ENCODE peak calls at places on chromosomes 3 and 15, in eight cellular contexts. D, M, K, V, R, C, E and O are unnamed samples.

GRCh38 chr15:87597346-87598052 is 659.0 kb downstream of the NTRK3 start:
- DNase-seq in D (no peak), M (peak), K (no peak), V (no peak), R (no peak), C (no peak), E (no peak), O (no peak)

GRCh38 chr3:82390868-82391267 is 629.4 kb upstream of the GBE1 start:
- DNase-seq in D (no peak), M (no peak), K (no peak), V (no peak), R (no peak), C (no peak), E (no peak), O (no peak)

GRCh38 chr15:95770191-95770590 is 560.3 kb upstream of the NR2F2 start:
- DNase-seq in D (no peak), M (no peak), K (no peak), V (peak), R (no peak), C (no peak), E (no peak), O (no peak)

GRCh38 chr3:154779571-154779970 is 300.5 kb upstream of the MME start:
- DNase-seq in D (no peak), M (no peak), K (no peak), V (no peak), R (no peak), C (no peak), E (peak), O (no peak)

GRCh38 chr3:152376351-152377183 is 107.8 kb downstream of the MBNL1 start:
- DNase-seq in D (no peak), M (no peak), K (no peak), V (no peak), R (no peak), C (peak), E (peak), O (no peak)

GRCh38 chr3:172585954-172586353 is 62.7 kb upstream of the TNFSF10 start:
- DNase-seq in D (no peak), M (no peak), K (no peak), V (no peak), R (no peak), C (no peak), E (no peak), O (no peak)

GRCh38 chr3:67034371-67034770 is 36.3 kb downstream of the KBTBD8 start:
- DNase-seq in D (no peak), M (no peak), K (no peak), V (no peak), R (no peak), C (no peak), E (peak), O (no peak)

GRCh38 chr3:77102916-77103769 is 63.2 kb downstream of the ROBO2 start:
- DNase-seq in D (no peak), M (no peak), K (no peak), V (no peak), R (no peak), C (no peak), E (no peak), O (no peak)

GRCh38 chr15:66147440-66147839 is 106.1 kb downstream of the MEGF11 start:
- DNase-seq in D (no peak), M (no peak), K (no peak), V (no peak), R (no peak), C (no peak), E (no peak), O (no peak)

GRCh38 chr15:33125883-33126535 is 68.5 kb downstream of the FMN1 start:
- DNase-seq in D (no peak), M (peak), K (no peak), V (no peak), R (no peak), C (no peak), E (no peak), O (no peak)

GRCh38 chr3:193897288-193897687 is 238.7 kb upstream of the HES1 start:
- DNase-seq in D (no peak), M (no peak), K (peak), V (no peak), R (no peak), C (no peak), E (peak), O (no peak)

GRCh38 chr3:120033594-120033993 is 60.7 kb downstream of the GSK3B start:
- DNase-seq in D (no peak), M (no peak), K (no peak), V (no peak), R (no peak), C (peak), E (no peak), O (no peak)

GRCh38 chr3:105559856-105560255 is 193.1 kb downstream of the ALCAM start:
- DNase-seq in D (no peak), M (no peak), K (no peak), V (no peak), R (no peak), C (no peak), E (no peak), O (no peak)

GRCh38 chr15:72375501-72375845 is 341 bp downstream of the HEXA start:
- DNase-seq in D (no peak), M (no peak), K (peak), V (no peak), R (no peak), C (no peak), E (no peak), O (no peak)

GRCh38 chr15:67747949-67748348 is 77.4 kb upstream of the SKOR1 start:
- DNase-seq in D (no peak), M (no peak), K (no peak), V (no peak), R (no peak), C (no peak), E (no peak), O (no peak)

GRCh38 chr3:56914646-56915045 is 112.9 kb upstream of the ARHGEF3 start:
- DNase-seq in D (no peak), M (no peak), K (no peak), V (no peak), R (no peak), C (no peak), E (no peak), O (no peak)

GRCh38 chr15:58748787-58749531 is 548 bp downstream of the ADAM10 start:
- DNase-seq in D (peak), M (peak), K (peak), V (no peak), R (peak), C (no peak), E (no peak), O (peak)

GRCh38 chr15:57025264-57025939 is 107.0 kb downstream of the TCF12 start:
- DNase-seq in D (no peak), M (no peak), K (no peak), V (no peak), R (no peak), C (no peak), E (peak), O (no peak)

GRCh38 chr3:5186089-5186853 is 1.2 kb upstream of the EDEM1 start:
- DNase-seq in D (no peak), M (no peak), K (no peak), V (no peak), R (no peak), C (peak), E (no peak), O (no peak)

GRCh38 chr15:51750942-51751686 is at the start of gene TMOD2:
- DNase-seq in D (peak), M (peak), K (peak), V (no peak), R (peak), C (no peak), E (no peak), O (peak)

GRCh38 chr15:91116379-91117067 is 16.5 kb downstream of the SV2B start:
- DNase-seq in D (no peak), M (no peak), K (no peak), V (no peak), R (no peak), C (peak), E (no peak), O (no peak)

GRCh38 chr3:128278130-128278529 is 124.8 kb downstream of the EEFSEC start:
- DNase-seq in D (no peak), M (no peak), K (no peak), V (no peak), R (no peak), C (no peak), E (no peak), O (no peak)

GRCh38 chr3:113745273-113746068 is 578 bp downstream of the NAA50 start:
- DNase-seq in D (peak), M (peak), K (peak), V (peak), R (no peak), C (peak), E (peak), O (peak)

GRCh38 chr3:69250014-69250413 is 127.6 kb upstream of the LMOD3 start:
- DNase-seq in D (no peak), M (peak), K (no peak), V (no peak), R (no peak), C (no peak), E (peak), O (no peak)

GRCh38 chr3:177127008-177127407 is 70.3 kb downstream of the TBL1XR1 start:
- DNase-seq in D (no peak), M (no peak), K (no peak), V (no peak), R (no peak), C (no peak), E (no peak), O (no peak)

GRCh38 chr3:100057716-100058575 is 56.4 kb downstream of the FILIP1L start:
- DNase-seq in D (no peak), M (no peak), K (no peak), V (no peak), R (no peak), C (no peak), E (peak), O (no peak)

GRCh38 chr3:79233431-79234060 is 534.3 kb downstream of the ROBO1 start:
- DNase-seq in D (no peak), M (no peak), K (no peak), V (no peak), R (no peak), C (no peak), E (no peak), O (no peak)

GRCh38 chr3:134427400-134428111 is 53.3 kb upstream of the AMOTL2 start:
- DNase-seq in D (no peak), M (no peak), K (no peak), V (peak), R (peak), C (no peak), E (peak), O (peak)

GRCh38 chr3:20317616-20318015 is 131.6 kb upstream of the SGO1 start:
- DNase-seq in D (no peak), M (no peak), K (no peak), V (no peak), R (no peak), C (no peak), E (no peak), O (no peak)

GRCh38 chr3:149367021-149367840 is 10.2 kb downstream of the TM4SF1 start:
- DNase-seq in D (no peak), M (no peak), K (no peak), V (peak), R (no peak), C (no peak), E (peak), O (no peak)

GRCh38 chr3:151356791-151357460 is 27.6 kb upstream of the P2RY13 start:
- DNase-seq in D (no peak), M (no peak), K (no peak), V (no peak), R (no peak), C (no peak), E (peak), O (no peak)

GRCh38 chr3:66037986-66038369 is 740 bp downstream of the MAGI1 start:
- DNase-seq in D (peak), M (no peak), K (peak), V (no peak), R (peak), C (no peak), E (no peak), O (no peak)

GRCh38 chr3:185537369-185537970 is 14.9 kb downstream of the LIPH start:
- DNase-seq in D (no peak), M (no peak), K (peak), V (peak), R (no peak), C (peak), E (peak), O (peak)

GRCh38 chr3:4739289-4740236 is 239.7 kb upstream of the BHLHE40 start:
- DNase-seq in D (no peak), M (no peak), K (no peak), V (no peak), R (no peak), C (no peak), E (no peak), O (no peak)

GRCh38 chr3:126360046-126360713 is 3.0 kb upstream of the KLF15 start:
- DNase-seq in D (no peak), M (no peak), K (no peak), V (no peak), R (no peak), C (no peak), E (no peak), O (peak)

GRCh38 chr3:151305081-151305777 is 11.4 kb downstream of the GPR87 start:
- DNase-seq in D (no peak), M (peak), K (no peak), V (peak), R (no peak), C (no peak), E (peak), O (peak)

GRCh38 chr3:37762698-37763097 is 99.0 kb upstream of the CTDSPL start:
- DNase-seq in D (no peak), M (no peak), K (no peak), V (no peak), R (no peak), C (no peak), E (peak), O (no peak)

GRCh38 chr3:14640157-14640562 is 11.4 kb upstream of the CCDC174 start:
- DNase-seq in D (no peak), M (no peak), K (no peak), V (no peak), R (no peak), C (no peak), E (peak), O (no peak)

GRCh38 chr3:50624634-50625033 is 7.7 kb downstream of the MAPKAPK3 start:
- DNase-seq in D (no peak), M (no peak), K (no peak), V (no peak), R (no peak), C (no peak), E (no peak), O (no peak)

GRCh38 chr3:50626406-50626805 is 9.5 kb downstream of the MAPKAPK3 start:
- DNase-seq in D (no peak), M (no peak), K (no peak), V (no peak), R (no peak), C (no peak), E (no peak), O (no peak)

GRCh38 chr3:50625879-50626182 is 8.9 kb downstream of the MAPKAPK3 start:
- DNase-seq in D (peak), M (no peak), K (no peak), V (no peak), R (no peak), C (no peak), E (no peak), O (no peak)

GRCh38 chr3:50623840-50624474 is 7.0 kb downstream of the MAPKAPK3 start:
- DNase-seq in D (no peak), M (peak), K (no peak), V (no peak), R (no peak), C (no peak), E (no peak), O (no peak)

DNA sequence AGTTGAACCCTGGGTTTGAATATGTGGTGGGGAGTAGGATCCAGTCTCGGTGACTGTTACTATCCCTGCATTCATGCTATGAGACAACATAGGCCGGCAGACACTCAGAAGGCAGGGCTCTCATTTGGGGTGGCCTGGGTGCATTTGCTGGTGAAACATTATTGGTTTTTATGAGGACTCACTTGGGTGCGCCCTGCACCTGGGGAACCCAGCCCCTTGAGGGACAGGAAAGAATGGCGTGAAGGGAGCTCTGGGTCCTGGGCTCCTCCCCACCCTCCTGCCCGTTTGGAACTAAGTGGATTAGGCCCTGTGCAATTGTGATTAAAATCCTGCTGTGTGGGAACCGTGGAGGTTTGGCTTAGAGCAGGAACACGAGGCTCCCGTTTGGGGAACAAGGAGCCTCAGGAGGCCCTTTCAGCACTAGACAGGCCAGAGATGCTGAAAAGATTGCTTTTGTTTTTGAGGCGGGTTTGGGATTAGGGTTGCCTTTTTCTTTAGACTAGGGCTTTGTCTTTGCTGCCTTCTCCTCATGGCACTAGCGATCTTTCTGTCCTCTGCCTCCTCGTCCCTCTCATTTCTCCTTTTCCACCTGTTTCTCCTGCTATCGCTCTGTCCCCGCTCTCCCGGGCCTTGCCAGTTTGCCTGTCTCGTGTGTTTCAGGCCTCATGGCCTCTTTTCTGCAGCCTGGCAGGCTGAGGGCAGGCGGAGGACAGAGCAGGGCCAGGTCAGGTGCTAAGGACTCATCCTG is 8.4 kb downstream of the MAPKAPK3 start:
- DNase-seq in D (peak), M (no peak), K (no peak), V (no peak), R (peak), C (no peak), E (no peak), O (no peak)
- H3K4me3 ChIP-seq in D (peak), M (no peak), K (peak), V (no peak), R (no peak), C (no peak), E (no peak), O (no peak)

GRCh38 chr3:63911395-63911900 is 735 bp downstream of the SCAANT1 start:
- DNase-seq in D (no peak), M (peak), K (no peak), V (no peak), R (no peak), C (no peak), E (peak), O (no peak)

GRCh38 chr3:63911901-63912767 is at the start of gene SCAANT1:
- DNase-seq in D (peak), M (peak), K (peak), V (peak), R (peak), C (no peak), E (peak), O (peak)

GRCh38 chr3:63909431-63909830 is 2.8 kb downstream of the SCAANT1 start:
- DNase-seq in D (no peak), M (no peak), K (no peak), V (no peak), R (no peak), C (no peak), E (peak), O (no peak)

GRCh38 chr3:63908776-63909175 is 3.4 kb downstream of the SCAANT1 start:
- DNase-seq in D (no peak), M (no peak), K (no peak), V (no peak), R (no peak), C (no peak), E (no peak), O (no peak)

DNA sequence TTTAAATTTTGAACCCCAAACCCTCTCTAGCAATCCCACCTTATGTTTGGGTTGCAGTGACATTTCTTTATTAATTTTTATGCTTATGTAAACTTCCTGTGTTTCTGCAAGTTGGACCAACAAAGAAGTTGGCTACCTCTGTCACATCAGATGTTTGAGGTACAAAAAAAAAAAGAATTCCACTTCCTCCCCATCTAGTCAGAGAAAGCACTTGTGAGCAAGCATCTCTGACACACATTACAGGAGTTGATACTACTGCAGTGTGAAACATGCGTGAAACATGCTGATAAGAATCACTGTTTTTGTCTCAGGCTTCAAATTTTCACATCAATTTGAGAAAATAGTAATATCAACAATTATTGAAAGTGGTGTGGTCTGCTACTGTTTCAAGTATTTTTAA is 1.3 kb downstream of the SCAANT1 start:
- DNase-seq in D (no peak), M (peak), K (no peak), V (no peak), R (no peak), C (no peak), E (peak), O (no peak)
- H3K4me3 ChIP-seq in D (no peak), M (no peak), K (peak), V (no peak), R (no peak), C (peak), E (peak), O (no peak)

DNA sequence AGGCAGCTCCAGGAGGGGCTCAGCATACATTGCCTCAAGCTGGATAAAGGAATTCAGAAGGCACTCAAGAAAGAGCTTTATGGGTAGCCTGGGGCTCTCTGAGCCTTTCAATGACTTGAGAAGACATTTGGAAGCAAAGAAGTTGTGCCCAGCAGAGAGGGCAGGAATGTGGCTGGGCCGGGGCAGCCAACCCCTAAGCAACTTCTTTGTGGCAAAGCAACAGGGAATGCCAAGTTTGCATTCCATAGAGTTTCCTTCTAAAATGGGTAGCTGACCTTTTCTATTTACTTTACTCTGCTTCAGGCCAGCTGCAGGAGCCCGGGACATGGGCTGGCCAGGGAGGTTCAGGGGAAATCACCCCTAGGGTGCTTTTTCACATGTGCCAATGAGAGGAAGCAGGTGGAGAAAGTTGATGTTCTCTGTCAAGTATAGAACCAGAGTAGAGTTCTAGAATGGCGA is 45.6 kb downstream of the CCDC12 start:
- DNase-seq in D (no peak), M (no peak), K (no peak), V (no peak), R (peak), C (no peak), E (no peak), O (peak)
- H3K4me3 ChIP-seq in D (no peak), M (no peak), K (no peak), V (no peak), R (no peak), C (no peak), E (no peak), O (no peak)

DNA sequence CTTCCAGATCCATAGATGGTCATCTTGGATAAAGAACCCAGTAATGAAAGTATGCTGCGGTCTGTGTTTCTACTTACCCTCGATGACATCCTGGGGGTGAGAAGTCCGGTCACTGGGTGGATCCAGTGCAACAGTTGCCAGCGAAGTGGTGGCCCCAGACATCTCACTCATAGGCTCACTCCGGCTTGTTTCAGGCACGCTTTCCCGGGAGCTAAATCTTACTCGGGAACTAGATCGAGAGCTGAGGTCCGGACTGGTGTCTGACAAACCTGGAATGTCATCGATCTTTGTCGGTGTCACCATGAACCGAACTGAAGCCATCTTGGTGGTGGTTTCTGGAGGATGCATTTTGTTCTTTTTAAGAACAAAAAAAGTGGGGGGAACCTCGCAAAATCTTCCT is 1.2 kb downstream of the SLC12A6 start:
- DNase-seq in D (no peak), M (no peak), K (no peak), V (no peak), R (no peak), C (no peak), E (no peak), O (no peak)
- H3K4me3 ChIP-seq in D (no peak), M (peak), K (peak), V (no peak), R (no peak), C (peak), E (no peak), O (no peak)

GRCh38 chr15:85405467-85405866 is 25.1 kb downstream of the AKAP13 start:
- DNase-seq in D (no peak), M (no peak), K (no peak), V (no peak), R (no peak), C (no peak), E (no peak), O (no peak)
- H3K4me3 ChIP-seq in D (no peak), M (no peak), K (no peak), V (no peak), R (no peak), C (no peak), E (no peak), O (no peak)